ENCODE peak calls at places on chromosomes 6 and 20, in nine cellular contexts. I, Z, A, H, W, K, X, V and M are unnamed samples.

GRCh38 chr6:138188278-138188923 is 26.7 kb downstream of the ARFGEF3 start:
- DNase-seq in I (no peak), Z (peak; percentile 85), A (no peak), H (no peak), W (no peak), K (no peak), X (no peak), V (no peak), M (no peak)

GRCh38 chr20:39070484-39071231 is 108.5 kb downstream of the DHX35 start:
- DNase-seq in I (no peak), Z (no peak), A (no peak), H (no peak), W (no peak), K (no peak), X (no peak), V (no peak), M (no peak)

GRCh38 chr6:113630365-113630737 is 226.8 kb upstream of the MARCKS start:
- DNase-seq in I (no peak), Z (no peak), A (peak; percentile 53), H (no peak), W (no peak), K (no peak), X (no peak), V (no peak), M (peak; percentile 35)

GRCh38 chr6:376823-377571 is 14.6 kb upstream of the IRF4 start:
- DNase-seq in I (no peak), Z (no peak), A (no peak), H (no peak), W (no peak), K (no peak), X (no peak), V (peak; percentile 11), M (peak; percentile 27)

GRCh38 chr6:158818580-158819212 is 472 bp downstream of the EZR start:
- DNase-seq in I (peak; percentile 58), Z (peak; percentile 66), A (peak; percentile 60), H (peak; percentile 75), W (peak; percentile 75), K (peak; percentile 27), X (peak; percentile 55), V (peak; percentile 63), M (peak; percentile 38)

GRCh38 chr20:64091762-64092161 is 7.6 kb upstream of the LKAAEAR1 start:
- DNase-seq in I (no peak), Z (no peak), A (no peak), H (no peak), W (no peak), K (no peak), X (no peak), V (peak; percentile 66), M (no peak)

GRCh38 chr20:63896136-63896890 is 1.4 kb downstream of the DNAJC5 start:
- DNase-seq in I (no peak), Z (peak; percentile 31), A (no peak), H (peak; percentile 44), W (no peak), K (no peak), X (no peak), V (peak; percentile 54), M (peak; percentile 65)

GRCh38 chr20:43721429-43722152 is 5.2 kb downstream of the GTSF1L start:
- DNase-seq in I (no peak), Z (no peak), A (no peak), H (no peak), W (no peak), K (no peak), X (no peak), V (no peak), M (no peak)

GRCh38 chr6:6597682-6598081 is 9.2 kb downstream of the LY86 start:
- DNase-seq in I (no peak), Z (no peak), A (no peak), H (no peak), W (no peak), K (no peak), X (no peak), V (no peak), M (no peak)

GRCh38 chr6:135850882-135851281 is 619 bp upstream of the PDE7B start:
- DNase-seq in I (no peak), Z (no peak), A (no peak), H (no peak), W (no peak), K (peak; percentile 8), X (no peak), V (no peak), M (no peak)

GRCh38 chr20:62980970-62981369 is 25.8 kb downstream of the BHLHE23 start:
- DNase-seq in I (no peak), Z (peak; percentile 72), A (no peak), H (no peak), W (peak; percentile 30), K (no peak), X (no peak), V (peak; percentile 51), M (peak; percentile 86)

GRCh38 chr6:39143238-39143930 is 28.4 kb upstream of the SAYSD1 start:
- DNase-seq in I (no peak), Z (no peak), A (no peak), H (no peak), W (no peak), K (no peak), X (no peak), V (no peak), M (no peak)